ENCODE peak calls at places on chromosomes 6 and 20, in ten cellular contexts. J is lung; I is tibial artery; O is OCI-LY7; D is CD8-positive, alpha-beta T cell; N is effector memory CD4-positive, alpha-beta T cell; W is esophagus muscularis mucosa; E is mesenchymal stem cell; C is mucosa of descending colon; U is brain microvascular endothelial cell. F is an unnamed sample.

GRCh38 chr6:20705741-20706140 is 171.5 kb downstream of the CDKAL1 start:
- DNase-seq in W (no peak), E (no peak), O (no peak), C (no peak), N (no peak), D (no peak), I (no peak), J (no peak), U (no peak), F (no peak)

GRCh38 chr6:121694389-121695185 is 259.1 kb downstream of the GJA1 start:
- DNase-seq in N (no peak), W (no peak), D (no peak), E (peak), I (no peak), U (peak), J (no peak), C (no peak), O (no peak), F (no peak)

GRCh38 chr6:145890422-145890821 is 73.7 kb downstream of the SHPRH start:
- DNase-seq in N (no peak), O (no peak), U (no peak), D (no peak), C (no peak), J (no peak), E (no peak), I (no peak), W (no peak), F (no peak)

GRCh38 chr6:131125431-131125830 is 9.8 kb upstream of the AKAP7 start:
- DNase-seq in E (no peak), C (no peak), N (no peak), J (no peak), I (no peak), D (no peak), W (no peak), U (no peak), O (no peak), F (no peak)

GRCh38 chr6:119350202-119351004 is 842 bp upstream of the MAN1A1 start:
- DNase-seq in J (peak), I (no peak), C (no peak), W (no peak), E (peak), N (no peak), D (peak), O (peak), U (peak), F (peak)

GRCh38 chr6:7424967-7425807 is 35.6 kb downstream of the RIOK1 start:
- DNase-seq in D (no peak), W (no peak), O (peak), N (no peak), I (no peak), U (peak), E (peak), J (no peak), C (no peak), F (no peak)

GRCh38 chr20:45470262-45470931 is 844 bp downstream of the WFDC2 start:
- DNase-seq in J (peak), U (no peak), E (peak), W (no peak), D (no peak), N (no peak), C (peak), O (no peak), I (no peak), F (no peak)

GRCh38 chr6:13886949-13887348 is 37.8 kb upstream of the RNF182 start:
- DNase-seq in O (no peak), C (no peak), N (no peak), E (no peak), U (peak), D (no peak), J (no peak), I (no peak), W (no peak), F (no peak)

DNA sequence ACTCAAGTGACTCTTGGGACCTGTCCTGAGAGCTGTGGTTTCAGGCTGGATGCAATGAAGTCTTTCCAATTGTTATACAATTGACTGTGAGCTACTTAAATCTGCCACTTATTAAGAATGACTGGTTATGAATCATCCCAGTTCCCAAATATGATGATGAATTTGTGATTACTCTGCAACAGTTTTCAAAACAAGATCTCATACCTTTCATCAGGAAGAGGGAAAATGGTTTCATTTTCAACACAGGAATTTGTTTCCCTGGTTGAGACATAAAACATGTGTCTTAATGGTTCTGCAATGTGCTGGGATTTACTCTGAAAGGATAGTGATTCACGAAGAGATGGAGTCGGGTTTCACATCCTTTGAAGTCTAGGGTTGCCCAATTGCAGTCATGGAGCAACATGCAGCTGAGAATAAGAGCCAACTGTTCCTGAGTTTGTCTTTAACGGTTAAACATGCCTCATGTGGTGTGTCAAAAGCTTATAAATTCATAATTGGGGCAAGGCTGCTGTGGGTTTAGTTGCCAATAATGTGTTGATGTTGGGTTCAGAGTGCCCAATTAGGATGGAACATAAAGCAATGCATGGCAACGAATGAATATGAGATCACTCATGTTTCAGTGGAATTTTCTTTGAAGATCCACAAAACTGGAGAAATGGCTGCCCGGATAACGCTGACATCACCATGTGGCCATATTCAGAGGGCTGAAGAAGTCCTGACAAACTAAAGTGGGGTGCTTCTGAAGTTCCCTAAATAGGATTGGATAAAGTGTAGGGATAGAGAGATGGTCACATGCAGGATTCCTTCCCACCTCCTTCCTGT is 41.0 kb downstream of the CYP24A1 start:
- DNase-seq in E (peak), C (no peak), U (peak), W (no peak), J (peak), O (no peak), D (no peak), I (no peak), N (no peak), F (peak)
- H3K4me3 ChIP-seq in E (peak), C (no peak), U (no peak), W (no peak), J (no peak), O (no peak), D (no peak), I (no peak), N (no peak), F (no peak)

DNA sequence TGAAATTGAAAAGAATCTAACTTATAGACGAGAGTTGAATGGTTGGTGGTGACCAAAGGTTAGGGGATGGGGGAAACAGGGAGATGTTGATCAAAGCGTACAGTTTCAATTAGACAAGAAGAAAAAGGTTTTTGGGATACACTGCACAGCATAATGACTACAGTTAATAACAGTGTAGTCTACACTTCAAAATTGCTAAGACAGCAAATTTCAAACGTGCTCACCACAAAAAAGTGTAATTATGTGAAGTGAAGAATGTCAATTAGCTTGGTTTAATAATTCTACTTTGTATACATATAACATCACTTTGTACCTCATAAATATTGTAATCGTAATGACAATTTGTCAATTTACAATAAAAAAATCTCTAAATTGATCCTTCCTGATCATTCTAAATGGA is 267.5 kb downstream of the RNGTT start:
- DNase-seq in D (no peak), C (no peak), W (no peak), I (no peak), E (no peak), U (no peak), O (no peak), N (no peak), J (no peak), F (no peak)
- H3K4me3 ChIP-seq in D (no peak), C (no peak), W (no peak), I (no peak), E (no peak), U (no peak), O (no peak), N (no peak), J (no peak), F (no peak)

GRCh38 chr6:22830463-22830862 is 261.1 kb downstream of the HDGFL1 start:
- DNase-seq in C (no peak), O (no peak), W (no peak), I (no peak), D (no peak), N (no peak), E (no peak), J (no peak), U (no peak), F (no peak)

GRCh38 chr6:22826961-22827360 is 257.6 kb downstream of the HDGFL1 start:
- DNase-seq in C (no peak), E (no peak), N (no peak), W (no peak), O (no peak), D (no peak), I (no peak), U (peak), J (no peak), F (no peak)

GRCh38 chr6:22827760-22828159 is 258.4 kb downstream of the HDGFL1 start:
- DNase-seq in I (no peak), W (no peak), C (no peak), O (no peak), U (peak), D (no peak), J (no peak), N (no peak), E (no peak), F (no peak)

GRCh38 chr6:22828179-22829062 is 259.1 kb downstream of the HDGFL1 start:
- DNase-seq in W (no peak), U (peak), N (no peak), O (no peak), D (no peak), E (peak), I (no peak), C (no peak), J (peak), F (peak)

DNA sequence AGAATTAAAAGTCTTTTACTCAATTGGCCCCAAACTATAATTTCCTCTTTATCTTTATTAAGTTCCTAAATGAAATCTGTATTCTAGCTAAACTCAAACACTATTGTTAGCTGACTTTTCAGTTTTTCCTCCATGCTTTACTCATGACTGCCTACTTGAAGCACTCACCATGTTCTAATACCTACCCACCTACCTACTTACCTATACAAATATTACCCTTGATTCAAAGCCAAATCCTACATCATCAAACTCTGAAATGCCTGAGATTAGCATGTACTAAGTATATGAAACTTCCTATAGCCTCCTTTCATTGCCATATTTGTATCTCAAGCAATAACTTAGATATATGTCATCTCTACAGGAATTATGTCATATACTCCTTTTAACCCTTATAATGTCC is 259.7 kb downstream of the HDGFL1 start:
- DNase-seq in C (no peak), E (no peak), W (no peak), I (no peak), J (no peak), N (no peak), D (no peak), U (no peak), O (no peak), F (no peak)
- H3K4me3 ChIP-seq in C (no peak), E (no peak), W (no peak), I (no peak), J (no peak), N (no peak), D (no peak), U (no peak), O (no peak), F (no peak)

GRCh38 chr6:149855040-149855654 is 9.0 kb downstream of the LRP11 start:
- DNase-seq in N (no peak), I (no peak), D (no peak), U (peak), O (no peak), E (peak), J (no peak), C (no peak), W (no peak), F (no peak)
- H3K4me3 ChIP-seq in N (no peak), I (no peak), D (no peak), U (peak), O (no peak), E (no peak), J (no peak), C (no peak), W (no peak), F (peak)

GRCh38 chr20:63181226-63181625 is 34.7 kb downstream of the YTHDF1 start:
- DNase-seq in J (no peak), U (no peak), D (no peak), E (no peak), C (no peak), I (no peak), O (no peak), W (no peak), N (no peak), F (no peak)
- H3K4me3 ChIP-seq in J (no peak), U (no peak), D (no peak), E (no peak), C (no peak), I (no peak), O (no peak), W (no peak), N (no peak), F (no peak)

GRCh38 chr6:2766767-2767314 is 1.6 kb downstream of the WRNIP1 start:
- DNase-seq in W (no peak), O (no peak), D (no peak), E (peak), U (no peak), C (no peak), I (no peak), N (no peak), J (no peak), F (no peak)

GRCh38 chr6:2767327-2767985 is 2.3 kb downstream of the WRNIP1 start:
- DNase-seq in O (peak), D (no peak), E (no peak), I (no peak), J (no peak), U (no peak), N (no peak), C (no peak), W (no peak), F (no peak)

GRCh38 chr6:2768696-2769095 is 3.5 kb downstream of the WRNIP1 start:
- DNase-seq in I (no peak), D (no peak), C (no peak), E (no peak), W (no peak), J (no peak), N (no peak), U (no peak), O (no peak), F (no peak)

GRCh38 chr6:2765896-2766766 is 938 bp downstream of the WRNIP1 start:
- DNase-seq in W (no peak), J (peak), I (peak), N (peak), D (peak), C (peak), O (peak), E (peak), U (no peak), F (no peak)

GRCh38 chr6:2768125-2768524 is 2.9 kb downstream of the WRNIP1 start:
- DNase-seq in J (no peak), E (no peak), N (no peak), O (peak), C (no peak), U (no peak), I (no peak), D (no peak), W (no peak), F (no peak)
- H3K4me3 ChIP-seq in J (peak), E (peak), N (no peak), O (peak), C (no peak), U (peak), I (peak), D (peak), W (peak), F (peak)

GRCh38 chr6:5270093-5270680 is 8.9 kb downstream of the FARS2 start:
- DNase-seq in I (no peak), U (no peak), D (no peak), W (no peak), C (no peak), E (peak), N (no peak), J (no peak), O (no peak), F (no peak)
- H3K4me3 ChIP-seq in I (no peak), U (no peak), D (no peak), W (no peak), C (no peak), E (no peak), N (no peak), J (no peak), O (no peak), F (no peak)

DNA sequence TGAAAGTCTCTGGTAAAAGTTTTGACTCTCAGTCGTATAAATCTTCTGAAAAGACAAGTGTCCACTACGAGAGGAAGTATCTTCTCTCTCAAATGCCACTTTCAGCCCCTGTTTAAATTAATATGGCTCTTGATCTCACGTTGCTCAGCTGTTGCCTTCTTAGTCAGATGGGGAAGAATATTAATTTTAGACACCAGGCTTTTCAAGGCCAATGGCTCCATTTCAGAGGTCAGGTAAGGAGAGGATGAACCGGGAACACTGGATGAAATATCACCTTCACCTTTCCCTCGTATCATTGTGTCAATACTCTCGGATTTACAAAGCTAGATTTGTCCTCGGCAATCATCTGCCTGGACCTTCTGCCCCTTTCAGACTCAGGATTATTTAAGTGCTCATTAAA is at the start of gene MYLK4:
- DNase-seq in I (no peak), J (no peak), U (no peak), C (no peak), D (no peak), N (no peak), E (no peak), W (no peak), O (no peak), F (no peak)
- H3K4me3 ChIP-seq in I (peak), J (no peak), U (no peak), C (no peak), D (no peak), N (no peak), E (peak), W (no peak), O (no peak), F (no peak)

GRCh38 chr6:156900292-156900691 is 123.1 kb downstream of the ARID1B start:
- DNase-seq in D (no peak), I (no peak), O (no peak), W (no peak), E (no peak), N (no peak), U (no peak), J (no peak), C (no peak), F (no peak)

GRCh38 chr6:156899532-156899931 is 122.4 kb downstream of the ARID1B start:
- DNase-seq in I (no peak), O (no peak), C (no peak), J (no peak), D (no peak), U (no peak), N (no peak), E (no peak), W (no peak), F (no peak)

GRCh38 chr6:156901309-156902019 is 124.3 kb downstream of the ARID1B start:
- DNase-seq in N (no peak), U (no peak), C (no peak), D (no peak), O (no peak), J (no peak), E (no peak), W (no peak), I (no peak), F (no peak)

GRCh38 chr6:156899071-156899470 is 121.9 kb downstream of the ARID1B start:
- DNase-seq in I (no peak), D (no peak), N (no peak), O (no peak), C (no peak), J (no peak), U (no peak), E (no peak), W (no peak), F (no peak)

GRCh38 chr6:156897907-156898531 is 120.8 kb downstream of the ARID1B start:
- DNase-seq in C (no peak), J (no peak), W (no peak), U (no peak), N (no peak), I (no peak), O (no peak), D (no peak), E (no peak), F (no peak)
- H3K4me3 ChIP-seq in C (no peak), J (no peak), W (no peak), U (no peak), N (no peak), I (no peak), O (no peak), D (no peak), E (no peak), F (no peak)